ENCODE peak calls at places on chromosomes 16 and 17, in six cellular contexts. One of them, this sample, is unnamed.

GRCh38 chr17:42706732-42707131 is 24.4 kb downstream of the CNTNAP1 start:
- DNase-seq in Calu3: no peak
- DNase-seq in stimulated activated CD8-positive, alpha-beta memory T cell treated with anti-CD3 and anti-CD28 coated beads, Interleukin-15, amount 100 ng/mL, for 48 hours: peak; percentile 63
- DNase-seq in neural progenitor cell: no peak
- DNase-seq in SK-N-SH: no peak
- DNase-seq in frontal cortex: no peak
- DNase-seq in this sample: no peak

GRCh38 chr17:43720311-43721060 is 38.1 kb downstream of the SOST start:
- DNase-seq in Calu3: peak; percentile 87
- DNase-seq in stimulated activated CD8-positive, alpha-beta memory T cell treated with anti-CD3 and anti-CD28 coated beads, Interleukin-15, amount 100 ng/mL, for 48 hours: peak; percentile 65
- DNase-seq in neural progenitor cell: peak; percentile 86
- DNase-seq in SK-N-SH: peak; percentile 93
- DNase-seq in frontal cortex: peak; percentile 75
- DNase-seq in this sample: no peak

GRCh38 chr16:87487361-87487924 is 5.4 kb downstream of the ZCCHC14 start:
- DNase-seq in Calu3: peak; percentile 87
- DNase-seq in stimulated activated CD8-positive, alpha-beta memory T cell treated with anti-CD3 and anti-CD28 coated beads, Interleukin-15, amount 100 ng/mL, for 48 hours: no peak
- DNase-seq in neural progenitor cell: peak; percentile 65
- DNase-seq in SK-N-SH: no peak
- DNase-seq in frontal cortex: no peak
- DNase-seq in this sample: no peak

GRCh38 chr16:30122621-30123160 is 329 bp downstream of the MAPK3 start:
- DNase-seq in Calu3: no peak
- DNase-seq in stimulated activated CD8-positive, alpha-beta memory T cell treated with anti-CD3 and anti-CD28 coated beads, Interleukin-15, amount 100 ng/mL, for 48 hours: no peak
- DNase-seq in neural progenitor cell: peak; percentile 77
- DNase-seq in SK-N-SH: no peak
- DNase-seq in frontal cortex: no peak
- DNase-seq in this sample: no peak

GRCh38 chr16:29743827-29744531 is 1.8 kb downstream of the C16orf54 start:
- DNase-seq in Calu3: no peak
- DNase-seq in stimulated activated CD8-positive, alpha-beta memory T cell treated with anti-CD3 and anti-CD28 coated beads, Interleukin-15, amount 100 ng/mL, for 48 hours: no peak
- DNase-seq in neural progenitor cell: no peak
- DNase-seq in SK-N-SH: no peak
- DNase-seq in frontal cortex: no peak
- DNase-seq in this sample: no peak

GRCh38 chr17:42519546-42520444 is 16.2 kb upstream of the NAGLU start:
- DNase-seq in Calu3: peak; percentile 91
- DNase-seq in stimulated activated CD8-positive, alpha-beta memory T cell treated with anti-CD3 and anti-CD28 coated beads, Interleukin-15, amount 100 ng/mL, for 48 hours: no peak
- DNase-seq in neural progenitor cell: peak; percentile 62
- DNase-seq in SK-N-SH: no peak
- DNase-seq in frontal cortex: no peak
- DNase-seq in this sample: peak; percentile 99

GRCh38 chr17:63181856-63182255 is 215.8 kb downstream of the TANC2 start:
- DNase-seq in Calu3: no peak
- DNase-seq in stimulated activated CD8-positive, alpha-beta memory T cell treated with anti-CD3 and anti-CD28 coated beads, Interleukin-15, amount 100 ng/mL, for 48 hours: no peak
- DNase-seq in neural progenitor cell: no peak
- DNase-seq in SK-N-SH: no peak
- DNase-seq in frontal cortex: no peak
- DNase-seq in this sample: no peak

GRCh38 chr17:40534431-40535189 is 30.7 kb downstream of the CCR7 start:
- DNase-seq in Calu3: no peak
- DNase-seq in stimulated activated CD8-positive, alpha-beta memory T cell treated with anti-CD3 and anti-CD28 coated beads, Interleukin-15, amount 100 ng/mL, for 48 hours: no peak
- DNase-seq in neural progenitor cell: no peak
- DNase-seq in SK-N-SH: no peak
- DNase-seq in frontal cortex: no peak
- DNase-seq in this sample: no peak

GRCh38 chr17:17728550-17729251 is 47.4 kb downstream of the RAI1 start:
- DNase-seq in Calu3: peak; percentile 65
- DNase-seq in stimulated activated CD8-positive, alpha-beta memory T cell treated with anti-CD3 and anti-CD28 coated beads, Interleukin-15, amount 100 ng/mL, for 48 hours: no peak
- DNase-seq in neural progenitor cell: no peak
- DNase-seq in SK-N-SH: no peak
- DNase-seq in frontal cortex: no peak
- DNase-seq in this sample: no peak

GRCh38 chr17:14840616-14841231 is 424.4 kb downstream of the PMP22 start:
- DNase-seq in Calu3: no peak
- DNase-seq in stimulated activated CD8-positive, alpha-beta memory T cell treated with anti-CD3 and anti-CD28 coated beads, Interleukin-15, amount 100 ng/mL, for 48 hours: no peak
- DNase-seq in neural progenitor cell: no peak
- DNase-seq in SK-N-SH: no peak
- DNase-seq in frontal cortex: no peak
- DNase-seq in this sample: no peak

GRCh38 chr16:49855280-49855821 is 561 bp downstream of the ZNF423 start:
- DNase-seq in Calu3: peak; percentile 83
- DNase-seq in stimulated activated CD8-positive, alpha-beta memory T cell treated with anti-CD3 and anti-CD28 coated beads, Interleukin-15, amount 100 ng/mL, for 48 hours: peak; percentile 16
- DNase-seq in neural progenitor cell: peak; percentile 96
- DNase-seq in SK-N-SH: peak; percentile 83
- DNase-seq in frontal cortex: peak; percentile 77
- DNase-seq in this sample: peak; percentile 29

GRCh38 chr17:68782829-68783228 is 172.4 kb downstream of the ABCA8 start:
- DNase-seq in Calu3: no peak
- DNase-seq in stimulated activated CD8-positive, alpha-beta memory T cell treated with anti-CD3 and anti-CD28 coated beads, Interleukin-15, amount 100 ng/mL, for 48 hours: no peak
- DNase-seq in neural progenitor cell: no peak
- DNase-seq in SK-N-SH: no peak
- DNase-seq in frontal cortex: no peak
- DNase-seq in this sample: peak; percentile 93

GRCh38 chr16:66291833-66292232 is 74.7 kb upstream of the CDH5 start:
- DNase-seq in Calu3: no peak
- DNase-seq in stimulated activated CD8-positive, alpha-beta memory T cell treated with anti-CD3 and anti-CD28 coated beads, Interleukin-15, amount 100 ng/mL, for 48 hours: no peak
- DNase-seq in neural progenitor cell: no peak
- DNase-seq in SK-N-SH: no peak
- DNase-seq in frontal cortex: no peak
- DNase-seq in this sample: no peak

GRCh38 chr17:13642188-13642587 is 40.5 kb upstream of the HS3ST3A1 start:
- DNase-seq in Calu3: no peak
- DNase-seq in stimulated activated CD8-positive, alpha-beta memory T cell treated with anti-CD3 and anti-CD28 coated beads, Interleukin-15, amount 100 ng/mL, for 48 hours: no peak
- DNase-seq in neural progenitor cell: no peak
- DNase-seq in SK-N-SH: no peak
- DNase-seq in frontal cortex: no peak
- DNase-seq in this sample: no peak

GRCh38 chr17:39599006-39599664 is 8.6 kb downstream of the NEUROD2 start:
- DNase-seq in Calu3: peak; percentile 53
- DNase-seq in stimulated activated CD8-positive, alpha-beta memory T cell treated with anti-CD3 and anti-CD28 coated beads, Interleukin-15, amount 100 ng/mL, for 48 hours: no peak
- DNase-seq in neural progenitor cell: peak; percentile 49
- DNase-seq in SK-N-SH: peak; percentile 62
- DNase-seq in frontal cortex: no peak
- DNase-seq in this sample: no peak

GRCh38 chr16:19697756-19698318 is 20.2 kb downstream of the KNOP1 start:
- DNase-seq in Calu3: no peak
- DNase-seq in stimulated activated CD8-positive, alpha-beta memory T cell treated with anti-CD3 and anti-CD28 coated beads, Interleukin-15, amount 100 ng/mL, for 48 hours: no peak
- DNase-seq in neural progenitor cell: no peak
- DNase-seq in SK-N-SH: no peak
- DNase-seq in frontal cortex: no peak
- DNase-seq in this sample: no peak

GRCh38 chr17:82031885-82032627 is 578 bp downstream of the RAC3 start:
- DNase-seq in Calu3: peak; percentile 49
- DNase-seq in stimulated activated CD8-positive, alpha-beta memory T cell treated with anti-CD3 and anti-CD28 coated beads, Interleukin-15, amount 100 ng/mL, for 48 hours: peak; percentile 46
- DNase-seq in neural progenitor cell: peak; percentile 38
- DNase-seq in SK-N-SH: peak; percentile 85
- DNase-seq in frontal cortex: no peak
- DNase-seq in this sample: no peak

GRCh38 chr17:27770877-27771276 is 29.5 kb downstream of the NOS2 start:
- DNase-seq in Calu3: no peak
- DNase-seq in stimulated activated CD8-positive, alpha-beta memory T cell treated with anti-CD3 and anti-CD28 coated beads, Interleukin-15, amount 100 ng/mL, for 48 hours: no peak
- DNase-seq in neural progenitor cell: no peak
- DNase-seq in SK-N-SH: no peak
- DNase-seq in frontal cortex: no peak
- DNase-seq in this sample: no peak

GRCh38 chr16:59013930-59014329 is 279.8 kb upstream of the GOT2 start:
- DNase-seq in Calu3: no peak
- DNase-seq in stimulated activated CD8-positive, alpha-beta memory T cell treated with anti-CD3 and anti-CD28 coated beads, Interleukin-15, amount 100 ng/mL, for 48 hours: no peak
- DNase-seq in neural progenitor cell: no peak
- DNase-seq in SK-N-SH: no peak
- DNase-seq in frontal cortex: no peak
- DNase-seq in this sample: no peak

GRCh38 chr16:47732122-47732805 is 271.1 kb downstream of the PHKB start:
- DNase-seq in Calu3: no peak
- DNase-seq in stimulated activated CD8-positive, alpha-beta memory T cell treated with anti-CD3 and anti-CD28 coated beads, Interleukin-15, amount 100 ng/mL, for 48 hours: no peak
- DNase-seq in neural progenitor cell: no peak
- DNase-seq in SK-N-SH: no peak
- DNase-seq in frontal cortex: no peak
- DNase-seq in this sample: peak; percentile 62

GRCh38 chr17:53472586-53472985 is 350.1 kb upstream of the KIF2B start:
- DNase-seq in Calu3: no peak
- DNase-seq in stimulated activated CD8-positive, alpha-beta memory T cell treated with anti-CD3 and anti-CD28 coated beads, Interleukin-15, amount 100 ng/mL, for 48 hours: no peak
- DNase-seq in neural progenitor cell: no peak
- DNase-seq in SK-N-SH: no peak
- DNase-seq in frontal cortex: no peak
- DNase-seq in this sample: no peak

GRCh38 chr16:25575363-25575762 is 116.4 kb upstream of the HS3ST4 start:
- DNase-seq in Calu3: no peak
- DNase-seq in stimulated activated CD8-positive, alpha-beta memory T cell treated with anti-CD3 and anti-CD28 coated beads, Interleukin-15, amount 100 ng/mL, for 48 hours: no peak
- DNase-seq in neural progenitor cell: peak; percentile 89
- DNase-seq in SK-N-SH: no peak
- DNase-seq in frontal cortex: no peak
- DNase-seq in this sample: no peak

GRCh38 chr17:83091257-83092141 is 12.1 kb downstream of the METRNL start:
- DNase-seq in Calu3: peak; percentile 82
- DNase-seq in stimulated activated CD8-positive, alpha-beta memory T cell treated with anti-CD3 and anti-CD28 coated beads, Interleukin-15, amount 100 ng/mL, for 48 hours: no peak
- DNase-seq in neural progenitor cell: no peak
- DNase-seq in SK-N-SH: no peak
- DNase-seq in frontal cortex: no peak
- DNase-seq in this sample: no peak

GRCh38 chr17:6843241-6843890 is 11.8 kb upstream of the TEKT1 start:
- DNase-seq in Calu3: no peak
- DNase-seq in stimulated activated CD8-positive, alpha-beta memory T cell treated with anti-CD3 and anti-CD28 coated beads, Interleukin-15, amount 100 ng/mL, for 48 hours: no peak
- DNase-seq in neural progenitor cell: peak; percentile 72
- DNase-seq in SK-N-SH: peak; percentile 26
- DNase-seq in frontal cortex: peak; percentile 10
- DNase-seq in this sample: no peak

GRCh38 chr17:64002658-64003525 is 4.7 kb downstream of the PRR29 start:
- DNase-seq in Calu3: no peak
- DNase-seq in stimulated activated CD8-positive, alpha-beta memory T cell treated with anti-CD3 and anti-CD28 coated beads, Interleukin-15, amount 100 ng/mL, for 48 hours: no peak
- DNase-seq in neural progenitor cell: peak; percentile 1
- DNase-seq in SK-N-SH: peak; percentile 20
- DNase-seq in frontal cortex: no peak
- DNase-seq in this sample: no peak

GRCh38 chr17:78269893-78270490 is 38.6 kb downstream of the TMEM235 start:
- DNase-seq in Calu3: no peak
- DNase-seq in stimulated activated CD8-positive, alpha-beta memory T cell treated with anti-CD3 and anti-CD28 coated beads, Interleukin-15, amount 100 ng/mL, for 48 hours: no peak
- DNase-seq in neural progenitor cell: peak; percentile 51
- DNase-seq in SK-N-SH: no peak
- DNase-seq in frontal cortex: no peak
- DNase-seq in this sample: no peak

GRCh38 chr17:21214015-21214776 is at the start of gene TMEM11:
- DNase-seq in Calu3: peak; percentile 92
- DNase-seq in stimulated activated CD8-positive, alpha-beta memory T cell treated with anti-CD3 and anti-CD28 coated beads, Interleukin-15, amount 100 ng/mL, for 48 hours: peak; percentile 96
- DNase-seq in neural progenitor cell: peak; percentile 99
- DNase-seq in SK-N-SH: peak; percentile 99
- DNase-seq in frontal cortex: peak; percentile 99
- DNase-seq in this sample: peak; percentile 90

This sample was measured in GM04504.